ENCODE peak calls at places on chromosomes 6 and 20, in four cellular contexts. A is GM12878, J is K562, O is HepG2. S is an unnamed sample.

GRCh38 chr6:24283043-24283985 is 74.5 kb downstream of the DCDC2 start:
- DNase-seq in A (peak), J (peak), O (peak), S (peak)

GRCh38 chr6:34000281-34000680 is 145.6 kb downstream of the GRM4 start:
- DNase-seq in A (no peak), O (no peak), J (no peak), S (no peak)

GRCh38 chr6:23137596-23137995 is 568.2 kb downstream of the HDGFL1 start:
- DNase-seq in O (no peak), A (no peak), J (no peak), S (no peak)

GRCh38 chr6:2734517-2735076 is 16.1 kb downstream of the MYLK4 start:
- DNase-seq in A (no peak), O (no peak), J (no peak), S (no peak)

GRCh38 chr6:54059683-54060082 is 51.6 kb upstream of the MLIP start:
- DNase-seq in O (no peak), A (no peak), J (no peak), S (no peak)

GRCh38 chr20:16844406-16844805 is 96.2 kb downstream of the OTOR start:
- DNase-seq in A (no peak), O (no peak), J (no peak), S (no peak)

GRCh38 chr20:9627219-9627618 is 112.8 kb downstream of the LAMP5 start:
- DNase-seq in A (no peak), J (no peak), O (no peak), S (no peak)

GRCh38 chr6:6736753-6737654 is 148.5 kb downstream of the LY86 start:
- DNase-seq in O (no peak), J (peak), A (no peak), S (peak)

DNA sequence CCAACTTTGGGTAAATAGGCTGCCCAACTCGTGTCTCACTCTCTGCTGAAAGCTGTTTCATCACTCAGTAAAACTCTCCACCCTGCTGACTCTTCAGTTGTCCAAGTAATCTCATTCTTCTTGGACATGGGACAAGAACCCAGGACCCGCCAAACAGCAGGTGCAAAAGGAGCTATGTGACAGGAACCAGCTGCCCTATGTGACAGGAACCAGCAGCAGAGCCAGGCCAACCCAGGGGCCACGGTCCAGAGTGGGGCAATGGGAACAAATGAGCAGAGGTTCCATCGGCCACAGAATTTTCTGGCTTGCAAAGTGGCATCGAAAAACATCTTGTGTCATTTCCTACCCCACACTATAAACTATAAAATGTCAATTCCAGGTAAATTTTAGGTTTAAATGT is 56.5 kb downstream of the MOXD1 start:
- DNase-seq in O (no peak), J (no peak), A (no peak), S (no peak)
- TF ChIP-seq USF2 in O (no peak), J (no peak), A (no peak), S (no peak)

DNA sequence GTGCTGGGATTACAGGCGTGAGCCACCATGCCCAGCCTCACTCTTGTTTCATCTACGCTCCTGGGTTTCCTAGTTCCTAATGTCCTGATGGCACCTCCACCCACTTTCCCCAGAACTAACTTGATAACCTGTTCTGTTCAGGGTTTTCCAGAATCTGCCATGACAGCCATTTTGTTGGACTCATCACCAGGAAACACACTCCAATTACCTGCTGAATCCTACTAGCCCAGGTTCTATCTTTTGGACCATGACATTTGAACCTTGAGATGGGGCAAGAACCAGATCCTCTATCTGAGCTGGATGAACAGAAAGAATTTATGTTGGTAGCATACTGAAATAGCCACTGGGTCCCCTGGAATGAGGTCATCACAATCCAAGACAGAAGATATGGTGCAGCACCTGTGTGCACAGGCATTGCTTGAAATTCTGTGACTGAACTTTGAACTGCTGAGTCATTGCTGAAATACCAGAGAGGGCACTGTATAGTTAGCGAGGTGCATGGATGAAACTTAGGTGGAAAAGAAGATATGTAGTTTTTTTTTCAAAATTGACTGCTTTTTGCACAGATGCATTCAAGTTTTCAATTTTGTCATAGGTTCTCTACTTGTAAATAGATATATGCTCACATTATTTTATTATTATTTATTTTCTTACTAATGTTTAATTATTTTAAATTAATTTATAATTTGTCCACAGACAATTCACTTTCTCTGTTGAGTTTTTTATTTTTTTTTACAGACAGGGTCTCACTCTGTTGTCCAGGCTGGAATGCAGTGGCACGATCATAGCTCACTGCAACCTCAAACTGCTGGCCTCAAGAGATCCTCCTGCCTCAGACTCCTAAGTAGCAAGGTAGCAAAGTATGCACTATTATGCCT is 42.8 kb upstream of the TASP1 start:
- DNase-seq in A (peak), O (peak), J (peak), S (no peak)
- TF ChIP-seq ZBTB33 in A (no peak), O (peak), J (no peak), S (no peak)

DNA sequence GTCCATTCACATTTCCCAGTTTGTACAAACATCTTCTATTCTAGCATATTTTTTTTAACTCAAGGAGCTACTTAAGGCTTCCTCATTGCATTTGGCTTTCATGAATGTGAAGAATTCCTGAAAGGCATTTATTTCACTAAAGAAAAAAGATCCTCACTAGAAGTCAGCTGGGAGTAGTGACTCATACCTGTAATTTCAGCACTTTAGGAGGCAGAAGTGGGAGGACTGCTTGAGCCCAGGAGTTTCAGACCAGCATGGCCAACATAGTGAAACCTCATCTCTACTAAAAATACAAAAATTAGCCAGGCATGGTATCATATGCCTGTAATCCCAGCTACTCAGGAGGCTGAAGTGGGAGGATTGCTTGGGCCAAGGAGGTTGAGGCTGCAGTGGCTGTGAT is 30.9 kb upstream of the XRN2 start:
- DNase-seq in O (no peak), A (no peak), J (no peak), S (no peak)
- TF ChIP-seq USF2 in O (no peak), A (no peak), J (no peak), S (no peak)

DNA sequence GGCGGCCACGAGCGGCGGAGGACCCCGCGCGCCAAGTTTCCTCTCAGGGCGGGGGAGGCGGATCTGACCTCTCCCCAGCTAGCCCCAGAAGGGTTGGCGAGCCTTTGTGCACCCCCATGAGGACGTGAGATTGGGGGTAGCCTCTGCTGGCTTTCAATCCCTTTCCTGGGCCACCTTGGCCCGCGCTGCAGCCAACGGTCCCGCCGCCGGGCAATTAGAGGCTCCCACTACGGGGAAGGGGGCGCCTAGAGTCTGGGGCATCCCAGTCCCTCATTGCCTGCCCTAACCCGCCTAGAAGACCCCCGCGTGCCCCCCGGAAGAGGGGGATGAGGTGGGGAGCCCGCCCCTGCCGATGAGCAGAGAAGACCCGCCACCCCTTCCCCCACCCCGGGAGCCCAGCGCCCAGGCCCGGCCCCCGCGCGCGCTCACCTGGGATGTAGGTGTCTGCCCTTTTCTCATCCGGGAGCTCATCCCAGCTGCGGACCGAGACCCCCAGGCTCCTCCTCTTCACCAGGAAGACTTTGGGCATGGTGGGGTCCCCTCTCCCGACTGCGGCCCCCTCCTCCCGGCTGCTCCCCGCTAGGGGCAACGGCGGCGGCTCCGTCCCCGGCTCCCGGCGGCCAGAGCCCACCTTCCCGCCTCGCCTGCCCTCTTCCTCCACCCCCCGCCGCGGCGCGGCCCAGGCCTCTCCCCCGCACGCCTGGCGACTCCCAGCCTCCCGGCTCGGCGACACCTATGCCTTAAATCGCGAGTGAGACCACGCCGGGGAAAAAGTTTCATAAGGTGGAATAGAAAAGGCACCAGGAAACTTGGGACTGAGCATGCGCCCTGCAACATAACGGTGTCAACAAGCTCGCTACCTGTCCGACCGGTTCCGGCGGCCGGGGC is at the start of gene OVOL2:
- DNase-seq in J (no peak), O (no peak), A (no peak), S (peak)
- TF ChIP-seq ZBTB33 in J (no peak), O (no peak), A (no peak), S (no peak)

GRCh38 chr6:25447570-25447929 is 168.4 kb downstream of the CARMIL1 start:
- DNase-seq in J (no peak), O (no peak), A (no peak), S (no peak)
- TF ChIP-seq USF2 in J (no peak), O (no peak), A (no peak), S (no peak)

DNA sequence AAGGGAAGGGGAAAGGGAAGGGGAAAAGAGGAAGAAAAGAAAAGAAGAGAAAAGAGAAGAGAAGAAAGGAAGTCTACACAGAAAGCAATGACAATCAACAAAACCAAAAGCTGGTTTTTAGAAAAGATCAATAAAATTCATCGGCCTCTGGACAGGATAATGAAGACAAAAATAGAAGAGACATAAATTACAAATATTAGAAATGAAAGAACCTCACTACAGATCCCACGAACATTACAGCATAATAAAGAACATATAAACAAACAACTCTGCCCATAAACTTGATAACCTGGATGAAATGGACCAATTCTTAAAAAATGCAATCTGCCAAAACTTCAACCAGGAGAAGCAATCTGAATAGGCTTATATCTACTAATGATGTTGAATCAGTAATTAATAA is 20.7 kb upstream of the ASF1A start:
- DNase-seq in J (no peak), O (no peak), A (no peak), S (no peak)
- TF ChIP-seq ZBTB33 in J (no peak), O (no peak), A (no peak), S (no peak)

GRCh38 chr6:3789896-3790558 is 38.5 kb upstream of the PXDC1 start:
- DNase-seq in J (no peak), A (no peak), O (peak), S (no peak)

GRCh38 chr6:3785745-3786098 is 34.2 kb upstream of the PXDC1 start:
- DNase-seq in J (no peak), A (no peak), O (no peak), S (no peak)

GRCh38 chr6:3786131-3786530 is 34.6 kb upstream of the PXDC1 start:
- DNase-seq in A (no peak), O (no peak), J (no peak), S (no peak)

GRCh38 chr6:3789018-3789895 is 37.7 kb upstream of the PXDC1 start:
- DNase-seq in O (peak), A (no peak), J (no peak), S (no peak)

DNA sequence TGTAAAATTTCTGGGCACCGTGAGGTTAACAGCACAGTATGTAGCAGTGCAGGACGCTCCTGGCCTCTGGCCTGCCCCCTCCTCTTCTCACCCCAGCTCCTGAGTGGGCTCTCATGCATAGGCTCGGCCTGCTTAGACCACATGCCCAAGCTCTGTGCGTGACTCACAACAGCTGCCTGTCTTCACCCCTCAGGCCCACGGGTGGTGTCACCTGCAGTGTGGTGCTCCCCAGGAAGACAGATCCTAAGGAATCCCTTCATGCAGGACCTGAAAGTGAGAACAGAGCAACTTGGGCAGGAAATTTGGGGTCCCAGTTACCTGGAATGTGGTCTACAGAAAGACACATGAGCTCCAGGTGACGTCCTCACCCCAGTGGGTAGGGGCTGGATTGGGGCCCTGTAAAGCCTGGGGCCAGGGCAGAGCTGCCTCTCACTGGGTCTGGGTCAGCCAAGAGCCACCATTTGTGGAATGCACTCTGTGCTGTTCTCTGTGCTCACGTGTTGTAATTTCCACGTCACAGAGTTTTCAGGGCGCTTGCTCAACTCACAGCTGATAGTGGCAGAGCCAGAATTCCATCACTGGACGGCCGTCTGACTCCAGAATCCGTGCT is 37.0 kb upstream of the PXDC1 start:
- DNase-seq in A (no peak), J (no peak), O (peak), S (no peak)
- TF ChIP-seq USF2 in A (no peak), J (no peak), O (peak), S (no peak)

S was measured in SK-N-SH.